ENCODE peak calls at places on chromosomes 1 and 21, in four cellular contexts. G, E, N and S are unnamed samples.
A peak's percentile ranks its signal among the peaks of the same experiment; 100 is the strongest.

GRCh38 chr1:78157162-78157561 is 111.4 kb downstream of the GIPC2 start:
- DNase-seq in N (no peak), G (no peak), E (no peak), S (no peak)

GRCh38 chr1:200473698-200474371 is 64.0 kb upstream of the ZNF281 start:
- DNase-seq in G (peak; percentile 25), N (no peak), E (no peak), S (no peak)

GRCh38 chr21:38911523-38912354 is 106.0 kb downstream of the ETS2 start:
- DNase-seq in N (no peak), G (no peak), E (no peak), S (peak; percentile 64)

GRCh38 chr1:53412285-53413174 is 46.7 kb upstream of the DMRTB1 start:
- DNase-seq in E (peak; percentile 31), N (no peak), G (no peak), S (no peak)

GRCh38 chr1:157312270-157312812 is 174.1 kb upstream of the ETV3 start:
- DNase-seq in N (no peak), E (no peak), G (no peak), S (no peak)

GRCh38 chr1:78070758-78071157 is 25.0 kb downstream of the GIPC2 start:
- DNase-seq in G (no peak), N (no peak), E (no peak), S (no peak)

GRCh38 chr1:115088115-115088794 is 1.0 kb downstream of the TSPAN2 start:
- DNase-seq in G (no peak), E (no peak), N (no peak), S (no peak)

GRCh38 chr1:220681220-220681847 is 8.8 kb upstream of the C1orf115 start:
- DNase-seq in N (no peak), E (no peak), G (no peak), S (no peak)

GRCh38 chr1:8137406-8138244 is 111.5 kb upstream of the ERRFI1 start:
- DNase-seq in G (no peak), N (no peak), E (peak; percentile 55), S (no peak)

GRCh38 chr1:50667272-50667671 is 244.0 kb upstream of the DMRTA2 start:
- DNase-seq in N (no peak), G (no peak), E (no peak), S (no peak)

GRCh38 chr1:109214695-109215623 is 1.2 kb downstream of the SARS1 start:
- DNase-seq in N (peak; percentile 80), G (peak; percentile 60), E (peak; percentile 62), S (no peak)

GRCh38 chr1:25343872-25344271 is 5.7 kb downstream of the TMEM50A start:
- DNase-seq in N (peak; percentile 17), E (no peak), G (no peak), S (no peak)

GRCh38 chr1:233439721-233440120 is 112.2 kb downstream of the MAP3K21 start:
- DNase-seq in G (no peak), N (no peak), E (no peak), S (no peak)

GRCh38 chr1:245031041-245031440 is 123.7 kb upstream of the KIF26B start:
- DNase-seq in E (no peak), N (no peak), G (no peak), S (no peak)